ENCODE peak calls at places on chromosomes 12 and 14, in five cellular contexts. One of them, this sample, is unnamed.

GRCh38 chr12:1870998-1871917 is 47.2 kb downstream of the CACNA2D4 start:
- DNase-seq in CD4-positive, alpha-beta memory T cell: no peak
- DNase-seq in ovary: no peak
- DNase-seq in gastrocnemius medialis: no peak
- DNase-seq in endothelial cell of umbilical vein: no peak
- DNase-seq in this sample: no peak

GRCh38 chr14:103652806-103653205 is 23.8 kb downstream of the KLC1 start:
- DNase-seq in gastrocnemius medialis: no peak
- DNase-seq in endothelial cell of umbilical vein: no peak
- DNase-seq in CD4-positive, alpha-beta memory T cell: no peak
- DNase-seq in ovary: no peak
- DNase-seq in this sample: no peak

GRCh38 chr14:42992930-42993329 is 1386.3 kb downstream of the LRFN5 start:
- DNase-seq in CD4-positive, alpha-beta memory T cell: no peak
- DNase-seq in gastrocnemius medialis: no peak
- DNase-seq in endothelial cell of umbilical vein: no peak
- DNase-seq in ovary: no peak
- DNase-seq in this sample: no peak

GRCh38 chr14:23486116-23486515 is 16.6 kb downstream of the NGDN start:
- DNase-seq in endothelial cell of umbilical vein: no peak
- DNase-seq in gastrocnemius medialis: no peak
- DNase-seq in CD4-positive, alpha-beta memory T cell: no peak
- DNase-seq in ovary: no peak
- DNase-seq in this sample: no peak

GRCh38 chr12:104575442-104575841 is 118.7 kb downstream of the CHST11 start:
- DNase-seq in ovary: no peak
- DNase-seq in CD4-positive, alpha-beta memory T cell: no peak
- DNase-seq in endothelial cell of umbilical vein: no peak
- DNase-seq in gastrocnemius medialis: no peak
- DNase-seq in this sample: no peak

GRCh38 chr12:113092478-113093408 is 36.2 kb downstream of the DTX1 start:
- DNase-seq in gastrocnemius medialis: no peak
- DNase-seq in endothelial cell of umbilical vein: no peak
- DNase-seq in ovary: no peak
- DNase-seq in CD4-positive, alpha-beta memory T cell: no peak
- DNase-seq in this sample: peak; percentile 36

GRCh38 chr12:32512910-32513309 is 113.6 kb downstream of the FGD4 start:
- DNase-seq in endothelial cell of umbilical vein: no peak
- DNase-seq in gastrocnemius medialis: no peak
- DNase-seq in ovary: no peak
- DNase-seq in CD4-positive, alpha-beta memory T cell: no peak
- DNase-seq in this sample: no peak

GRCh38 chr12:123905319-123905925 is 67.2 kb downstream of the CCDC92 start:
- DNase-seq in CD4-positive, alpha-beta memory T cell: peak; percentile 61
- DNase-seq in endothelial cell of umbilical vein: peak; percentile 73
- DNase-seq in gastrocnemius medialis: no peak
- DNase-seq in ovary: peak; percentile 68
- DNase-seq in this sample: peak; percentile 47

GRCh38 chr14:94886931-94887330 is 117.0 kb upstream of the GSC start:
- DNase-seq in endothelial cell of umbilical vein: no peak
- DNase-seq in ovary: no peak
- DNase-seq in gastrocnemius medialis: no peak
- DNase-seq in CD4-positive, alpha-beta memory T cell: no peak
- DNase-seq in this sample: no peak

GRCh38 chr14:89855961-89856360 is 98.6 kb downstream of the EFCAB11 start:
- DNase-seq in CD4-positive, alpha-beta memory T cell: no peak
- DNase-seq in gastrocnemius medialis: no peak
- DNase-seq in endothelial cell of umbilical vein: peak; percentile 55
- DNase-seq in ovary: no peak
- DNase-seq in this sample: no peak

GRCh38 chr12:118237908-118238307 is 102.0 kb downstream of the PEBP1 start:
- DNase-seq in ovary: no peak
- DNase-seq in gastrocnemius medialis: no peak
- DNase-seq in CD4-positive, alpha-beta memory T cell: no peak
- DNase-seq in endothelial cell of umbilical vein: no peak
- DNase-seq in this sample: no peak

GRCh38 chr14:26319139-26319864 is 278.5 kb downstream of the NOVA1 start:
- DNase-seq in ovary: no peak
- DNase-seq in gastrocnemius medialis: no peak
- DNase-seq in endothelial cell of umbilical vein: no peak
- DNase-seq in CD4-positive, alpha-beta memory T cell: no peak
- DNase-seq in this sample: no peak

GRCh38 chr12:111406474-111407370 is 999 bp downstream of the SH2B3 start:
- DNase-seq in gastrocnemius medialis: no peak
- DNase-seq in endothelial cell of umbilical vein: no peak
- DNase-seq in CD4-positive, alpha-beta memory T cell: peak; percentile 40
- DNase-seq in ovary: no peak
- DNase-seq in this sample: no peak

DNA sequence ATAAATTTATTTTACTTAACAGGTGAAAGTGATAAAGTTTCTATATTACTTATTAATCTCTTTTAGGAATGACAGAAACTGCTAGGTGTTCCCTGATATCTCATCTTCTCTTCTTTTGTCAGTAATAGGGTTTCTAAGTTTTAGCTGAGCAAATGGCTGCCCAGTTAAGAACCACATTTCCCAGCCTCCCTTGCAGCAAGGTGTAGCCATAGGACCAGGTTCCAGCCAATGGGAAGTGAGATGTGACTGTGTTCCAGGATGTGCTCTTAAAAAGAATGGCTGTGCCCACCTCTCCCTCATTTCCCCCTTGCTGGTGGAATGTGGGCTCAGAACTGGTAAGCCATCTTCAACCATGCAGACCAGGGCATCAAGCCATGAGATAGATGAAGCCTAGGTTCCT is 165.6 kb downstream of the HELB start:
- DNase-seq in endothelial cell of umbilical vein: no peak
- DNase-seq in CD4-positive, alpha-beta memory T cell: no peak
- DNase-seq in ovary: no peak
- DNase-seq in gastrocnemius medialis: no peak
- DNase-seq in this sample: no peak
- H3K4me3 ChIP-seq in endothelial cell of umbilical vein: no peak overlapping the region
- H3K4me3 ChIP-seq in CD4-positive, alpha-beta memory T cell: no peak overlapping the region
- H3K4me3 ChIP-seq in ovary: no peak overlapping the region
- H3K4me3 ChIP-seq in gastrocnemius medialis: no peak overlapping the region
- H3K4me3 ChIP-seq in this sample: no peak overlapping the region

GRCh38 chr14:53626771-53627170 is 329.9 kb downstream of the BMP4 start:
- DNase-seq in endothelial cell of umbilical vein: no peak
- DNase-seq in ovary: no peak
- DNase-seq in CD4-positive, alpha-beta memory T cell: no peak
- DNase-seq in gastrocnemius medialis: no peak
- DNase-seq in this sample: no peak

GRCh38 chr14:53630336-53630735 is 326.3 kb downstream of the BMP4 start:
- DNase-seq in CD4-positive, alpha-beta memory T cell: no peak
- DNase-seq in endothelial cell of umbilical vein: peak; percentile 49
- DNase-seq in ovary: no peak
- DNase-seq in gastrocnemius medialis: no peak
- DNase-seq in this sample: no peak

DNA sequence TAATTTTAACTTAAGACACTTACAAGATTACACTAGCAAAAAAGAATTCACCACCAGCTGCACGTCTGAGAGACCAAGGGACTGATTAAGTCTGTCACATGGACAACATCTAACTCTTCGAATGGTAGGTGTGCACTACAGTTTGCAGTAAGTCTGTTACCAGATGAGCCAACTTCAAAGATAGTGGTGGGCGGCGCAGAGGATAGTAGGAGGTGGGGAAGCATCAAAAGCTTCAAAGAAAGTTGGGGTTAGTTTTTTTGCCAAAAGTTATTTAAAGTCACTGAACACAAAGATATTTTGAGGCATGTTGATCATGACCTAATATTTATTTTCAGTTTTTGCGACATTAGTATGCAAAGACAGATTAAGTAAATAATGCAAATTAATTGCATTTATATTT is 327.9 kb downstream of the BMP4 start:
- DNase-seq in ovary: no peak
- DNase-seq in CD4-positive, alpha-beta memory T cell: no peak
- DNase-seq in endothelial cell of umbilical vein: no peak
- DNase-seq in gastrocnemius medialis: no peak
- DNase-seq in this sample: no peak
- H3K9me3 ChIP-seq in ovary: no peaks in the 10 kb centered on the region
- H3K9me3 ChIP-seq in CD4-positive, alpha-beta memory T cell: no peaks in the 10 kb centered on the region
- H3K9me3 ChIP-seq in endothelial cell of umbilical vein: no peaks in the 10 kb centered on the region
- H3K9me3 ChIP-seq in gastrocnemius medialis: no peaks in the 10 kb centered on the region
- H3K9me3 ChIP-seq in this sample: no peaks in the 10 kb centered on the region

GRCh38 chr12:49200882-49201594 is 12.2 kb upstream of the TUBA1A start:
- DNase-seq in ovary: no peak
- DNase-seq in gastrocnemius medialis: no peak
- DNase-seq in endothelial cell of umbilical vein: peak; percentile 93
- DNase-seq in CD4-positive, alpha-beta memory T cell: peak; percentile 47
- DNase-seq in this sample: no peak
- H3K4me3 ChIP-seq in ovary: no peak overlapping the region
- H3K4me3 ChIP-seq in gastrocnemius medialis: no peak overlapping the region
- H3K4me3 ChIP-seq in endothelial cell of umbilical vein: no peak overlapping the region
- H3K4me3 ChIP-seq in CD4-positive, alpha-beta memory T cell: no peak overlapping the region
- H3K4me3 ChIP-seq in this sample: no peak overlapping the region

GRCh38 chr14:91380610-91381371 is 36.8 kb downstream of the CCDC88C start:
- DNase-seq in gastrocnemius medialis: no peak
- DNase-seq in ovary: no peak
- DNase-seq in CD4-positive, alpha-beta memory T cell: no peak
- DNase-seq in endothelial cell of umbilical vein: peak; percentile 19
- DNase-seq in this sample: peak; percentile 55

GRCh38 chr14:91382712-91383111 is 34.9 kb downstream of the CCDC88C start:
- DNase-seq in gastrocnemius medialis: no peak
- DNase-seq in ovary: no peak
- DNase-seq in CD4-positive, alpha-beta memory T cell: no peak
- DNase-seq in endothelial cell of umbilical vein: no peak
- DNase-seq in this sample: no peak

GRCh38 chr14:91383439-91383838 is 34.2 kb downstream of the CCDC88C start:
- DNase-seq in endothelial cell of umbilical vein: no peak
- DNase-seq in CD4-positive, alpha-beta memory T cell: no peak
- DNase-seq in ovary: no peak
- DNase-seq in gastrocnemius medialis: no peak
- DNase-seq in this sample: no peak

GRCh38 chr14:91380116-91380515 is 37.5 kb downstream of the CCDC88C start:
- DNase-seq in CD4-positive, alpha-beta memory T cell: no peak
- DNase-seq in ovary: no peak
- DNase-seq in gastrocnemius medialis: no peak
- DNase-seq in endothelial cell of umbilical vein: no peak
- DNase-seq in this sample: no peak

GRCh38 chr14:91381801-91382670 is 35.6 kb downstream of the CCDC88C start:
- DNase-seq in gastrocnemius medialis: no peak
- DNase-seq in ovary: no peak
- DNase-seq in CD4-positive, alpha-beta memory T cell: no peak
- DNase-seq in endothelial cell of umbilical vein: no peak
- DNase-seq in this sample: no peak
- H3K9me3 ChIP-seq in gastrocnemius medialis: no peaks in the 10 kb centered on the region
- H3K9me3 ChIP-seq in ovary: no peaks in the 10 kb centered on the region
- H3K9me3 ChIP-seq in CD4-positive, alpha-beta memory T cell: no peaks in the 10 kb centered on the region
- H3K9me3 ChIP-seq in endothelial cell of umbilical vein: no peaks in the 10 kb centered on the region
- H3K9me3 ChIP-seq in this sample: no peaks in the 10 kb centered on the region

DNA sequence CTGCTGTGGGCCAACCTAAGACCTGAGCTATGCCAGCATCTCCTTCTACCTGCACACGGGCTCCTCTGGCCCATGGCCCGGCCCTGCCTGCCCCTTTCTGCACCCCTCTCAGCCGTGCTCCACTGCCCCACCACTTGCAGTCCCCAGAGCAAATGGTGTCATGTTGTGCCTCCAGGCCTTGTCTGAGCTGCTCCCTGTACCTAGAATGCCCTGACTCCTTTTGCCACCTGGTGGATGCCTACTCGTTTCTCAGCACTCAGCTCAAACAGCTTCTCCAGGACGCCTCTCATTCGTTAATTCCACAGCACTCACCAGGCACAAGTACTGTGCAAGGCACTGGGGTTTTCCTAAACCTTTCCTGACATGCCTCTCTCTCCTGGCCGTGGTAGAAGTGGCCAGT is 63.2 kb upstream of the PNMA1 start:
- DNase-seq in CD4-positive, alpha-beta memory T cell: no peak
- DNase-seq in ovary: no peak
- DNase-seq in endothelial cell of umbilical vein: no peak
- DNase-seq in gastrocnemius medialis: no peak
- DNase-seq in this sample: no peak
- H3K4me3 ChIP-seq in CD4-positive, alpha-beta memory T cell: no peak overlapping the region
- H3K4me3 ChIP-seq in ovary: no peak overlapping the region
- H3K4me3 ChIP-seq in endothelial cell of umbilical vein: no peak overlapping the region
- H3K4me3 ChIP-seq in gastrocnemius medialis: no peak overlapping the region
- H3K4me3 ChIP-seq in this sample: no peak overlapping the region

GRCh38 chr12:130131025-130131424 is 31.2 kb upstream of the FZD10 start:
- DNase-seq in gastrocnemius medialis: no peak
- DNase-seq in endothelial cell of umbilical vein: no peak
- DNase-seq in ovary: no peak
- DNase-seq in CD4-positive, alpha-beta memory T cell: no peak
- DNase-seq in this sample: no peak
- H3K9me3 ChIP-seq in gastrocnemius medialis: no peaks in the 10 kb centered on the region
- H3K9me3 ChIP-seq in endothelial cell of umbilical vein: peaks cover 12% of the 10 kb centered on the region
- H3K9me3 ChIP-seq in ovary: no peaks in the 10 kb centered on the region
- H3K9me3 ChIP-seq in CD4-positive, alpha-beta memory T cell: no peaks in the 10 kb centered on the region
- H3K9me3 ChIP-seq in this sample: peaks cover 2% of the 10 kb centered on the region

GRCh38 chr14:93078830-93079229 is 36.9 kb downstream of the ITPK1 start:
- DNase-seq in ovary: no peak
- DNase-seq in CD4-positive, alpha-beta memory T cell: no peak
- DNase-seq in gastrocnemius medialis: no peak
- DNase-seq in endothelial cell of umbilical vein: no peak
- DNase-seq in this sample: no peak
- H3K4me3 ChIP-seq in ovary: no peak overlapping the region
- H3K4me3 ChIP-seq in CD4-positive, alpha-beta memory T cell: no peak overlapping the region
- H3K4me3 ChIP-seq in gastrocnemius medialis: no peak overlapping the region
- H3K4me3 ChIP-seq in endothelial cell of umbilical vein: no peak overlapping the region
- H3K4me3 ChIP-seq in this sample: no peak overlapping the region

DNA sequence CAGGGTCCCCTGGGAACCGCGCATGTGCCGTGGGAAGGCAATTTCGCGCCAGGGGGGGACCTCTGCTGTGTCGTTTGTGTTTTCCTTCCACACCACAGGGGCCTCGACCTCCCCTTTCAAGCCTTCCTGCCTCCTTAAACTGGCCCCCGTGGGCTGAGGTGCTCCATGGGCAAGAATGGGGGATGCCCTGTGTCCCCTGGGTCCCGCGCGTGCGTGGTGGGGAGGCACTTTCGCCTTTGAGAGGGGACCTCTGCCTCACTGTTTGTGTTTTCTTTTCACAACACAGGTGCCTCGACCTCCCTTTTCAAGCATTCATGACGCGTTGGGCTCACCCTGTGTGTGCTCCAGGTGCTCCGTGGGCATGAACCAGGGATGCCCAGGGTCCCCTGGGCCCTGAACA is 348.8 kb downstream of the ALG10 start:
- DNase-seq in ovary: no peak
- DNase-seq in endothelial cell of umbilical vein: no peak
- DNase-seq in CD4-positive, alpha-beta memory T cell: no peak
- DNase-seq in gastrocnemius medialis: no peak
- DNase-seq in this sample: no peak
- H3K9me3 ChIP-seq in ovary: no peaks in the 10 kb centered on the region
- H3K9me3 ChIP-seq in endothelial cell of umbilical vein: peaks cover 4% of the 10 kb centered on the region
- H3K9me3 ChIP-seq in CD4-positive, alpha-beta memory T cell: no peaks in the 10 kb centered on the region
- H3K9me3 ChIP-seq in gastrocnemius medialis: no peaks in the 10 kb centered on the region
- H3K9me3 ChIP-seq in this sample: no peaks in the 10 kb centered on the region